ENCODE peak calls at places on chromosome 19, in five cellular contexts. K is amniotic stem cell; L is stimulated activated CD4-positive, alpha-beta T cell treated with anti-CD3 and anti-CD28 coated beads, Interleukin-4, amount 100 ng/mL, for 24 hours; B is kidney epithelial cell; I is retina. J is an unnamed sample.

GRCh38 chr19:16076958-16077611 is 790 bp downstream of the TPM4 start:
- DNase-seq in K (no peak), L (peak), B (no peak), I (peak), J (peak)

GRCh38 chr19:48671456-48671995 is 1.3 kb downstream of the NTN5 start:
- DNase-seq in K (no peak), L (no peak), B (no peak), I (no peak), J (no peak)

GRCh38 chr19:55383789-55384575 is at the start of gene TMEM238:
- DNase-seq in K (peak), L (peak), B (no peak), I (peak), J (peak)

GRCh38 chr19:18469245-18470107 is 31.5 kb upstream of the ISYNA1 start:
- DNase-seq in K (no peak), L (peak), B (peak), I (peak), J (peak)

GRCh38 chr19:35149463-35149862 is 5.1 kb upstream of the FXYD5 start:
- DNase-seq in K (no peak), L (no peak), B (no peak), I (no peak), J (no peak)

GRCh38 chr19:31113250-31113685 is 236.0 kb downstream of the TSHZ3 start:
- DNase-seq in K (no peak), L (no peak), B (no peak), I (no peak), J (peak)

GRCh38 chr19:18879579-18880373 is 16.2 kb downstream of the CERS1 start:
- DNase-seq in K (no peak), L (no peak), B (no peak), I (no peak), J (no peak)

GRCh38 chr19:33644284-33644836 is 22.6 kb downstream of the CHST8 start:
- DNase-seq in K (no peak), L (no peak), B (no peak), I (no peak), J (no peak)

GRCh38 chr19:44540736-44541135 is 11.3 kb upstream of the CEACAM20 start:
- DNase-seq in K (no peak), L (no peak), B (no peak), I (no peak), J (no peak)

GRCh38 chr19:2274185-2274711 is 7.7 kb downstream of the PEAK3 start:
- DNase-seq in K (no peak), L (no peak), B (no peak), I (no peak), J (no peak)

GRCh38 chr19:30266687-30267086 is 105.5 kb upstream of the ZNF536 start:
- DNase-seq in K (no peak), L (no peak), B (no peak), I (no peak), J (peak)

GRCh38 chr19:14505488-14506239 is 9.7 kb upstream of the GIPC1 start:
- DNase-seq in K (peak), L (peak), B (no peak), I (peak), J (peak)

GRCh38 chr19:913080-913748 is at the start of gene R3HDM4:
- DNase-seq in K (peak), L (peak), B (no peak), I (no peak), J (peak)

GRCh38 chr19:3463039-3463958 is 17.0 kb downstream of the SMIM24 start:
- DNase-seq in K (no peak), L (no peak), B (no peak), I (peak), J (peak)

GRCh38 chr19:3404324-3405260 is 38.2 kb downstream of the NFIC start:
- DNase-seq in K (no peak), L (no peak), B (no peak), I (no peak), J (peak)

GRCh38 chr19:10748924-10749434 is 31.1 kb downstream of the DNM2 start:
- DNase-seq in K (no peak), L (no peak), B (no peak), I (no peak), J (no peak)

GRCh38 chr19:42207767-42208259 is 9.7 kb downstream of the DEDD2 start:
- DNase-seq in K (peak), L (no peak), B (peak), I (no peak), J (no peak)

GRCh38 chr19:3440082-3440481 is 40.2 kb downstream of the SMIM24 start:
- DNase-seq in K (no peak), L (peak), B (no peak), I (no peak), J (no peak)

GRCh38 chr19:2261438-2262172 is 5.4 kb upstream of the JSRP1 start:
- DNase-seq in K (no peak), L (peak), B (no peak), I (no peak), J (peak)

GRCh38 chr19:45528744-45529453 is 21.6 kb downstream of the VASP start:
- DNase-seq in K (no peak), L (peak), B (no peak), I (peak), J (peak)